ENCODE peak calls at places on chromosomes 16 and 17, in nine cellular contexts. One of them, this sample, is unnamed. For H3K4me1, the result is how much of the 10 kb centered on the place peaks cover.

GRCh38 chr16:9055661-9056060 is 35.8 kb upstream of the HAPSTR1 start:
- DNase-seq in Karpas-422: no peak
- DNase-seq in PC-3: no peak
- DNase-seq in thyroid gland: no peak
- DNase-seq in thoracic aorta: no peak
- DNase-seq in IMR-90: peak
- DNase-seq in gastrocnemius medialis: no peak
- DNase-seq in effector memory CD4-positive, alpha-beta T cell: no peak
- DNase-seq in CD8-positive, alpha-beta memory T cell: no peak
- DNase-seq in this sample: no peak

GRCh38 chr16:56272495-56272894 is 81.2 kb downstream of the GNAO1 start:
- DNase-seq in thyroid gland: no peak
- DNase-seq in CD8-positive, alpha-beta memory T cell: no peak
- DNase-seq in thoracic aorta: no peak
- DNase-seq in IMR-90: no peak
- DNase-seq in gastrocnemius medialis: no peak
- DNase-seq in Karpas-422: no peak
- DNase-seq in effector memory CD4-positive, alpha-beta T cell: no peak
- DNase-seq in PC-3: no peak
- DNase-seq in this sample: no peak

GRCh38 chr17:75078097-75079022 is 9.4 kb upstream of the SLC16A5 start:
- DNase-seq in thyroid gland: no peak
- DNase-seq in thoracic aorta: no peak
- DNase-seq in PC-3: peak
- DNase-seq in gastrocnemius medialis: no peak
- DNase-seq in Karpas-422: no peak
- DNase-seq in CD8-positive, alpha-beta memory T cell: no peak
- DNase-seq in effector memory CD4-positive, alpha-beta T cell: no peak
- DNase-seq in IMR-90: peak
- DNase-seq in this sample: no peak

GRCh38 chr16:3638916-3639644 is 15.4 kb upstream of the DNASE1 start:
- DNase-seq in IMR-90: no peak
- DNase-seq in thyroid gland: no peak
- DNase-seq in gastrocnemius medialis: no peak
- DNase-seq in CD8-positive, alpha-beta memory T cell: no peak
- DNase-seq in Karpas-422: no peak
- DNase-seq in effector memory CD4-positive, alpha-beta T cell: no peak
- DNase-seq in thoracic aorta: no peak
- DNase-seq in PC-3: no peak
- DNase-seq in this sample: no peak

GRCh38 chr17:63578027-63578768 is 22.5 kb upstream of the TACO1 start:
- DNase-seq in thyroid gland: no peak
- DNase-seq in Karpas-422: no peak
- DNase-seq in effector memory CD4-positive, alpha-beta T cell: no peak
- DNase-seq in thoracic aorta: no peak
- DNase-seq in PC-3: no peak
- DNase-seq in gastrocnemius medialis: no peak
- DNase-seq in IMR-90: no peak
- DNase-seq in CD8-positive, alpha-beta memory T cell: no peak
- DNase-seq in this sample: no peak

GRCh38 chr16:80852261-80852872 is 48.0 kb upstream of the CDYL2 start:
- DNase-seq in IMR-90: peak
- DNase-seq in effector memory CD4-positive, alpha-beta T cell: no peak
- DNase-seq in PC-3: peak
- DNase-seq in thoracic aorta: no peak
- DNase-seq in Karpas-422: peak
- DNase-seq in thyroid gland: no peak
- DNase-seq in gastrocnemius medialis: no peak
- DNase-seq in CD8-positive, alpha-beta memory T cell: no peak
- DNase-seq in this sample: peak

GRCh38 chr17:38868095-38868967 is 1.5 kb upstream of the LASP1 start:
- DNase-seq in effector memory CD4-positive, alpha-beta T cell: no peak
- DNase-seq in IMR-90: peak
- DNase-seq in thoracic aorta: no peak
- DNase-seq in CD8-positive, alpha-beta memory T cell: no peak
- DNase-seq in Karpas-422: peak
- DNase-seq in PC-3: no peak
- DNase-seq in thyroid gland: peak
- DNase-seq in gastrocnemius medialis: peak
- DNase-seq in this sample: no peak

GRCh38 chr17:67272312-67273050 is 27.5 kb upstream of the HELZ start:
- DNase-seq in thyroid gland: no peak
- DNase-seq in CD8-positive, alpha-beta memory T cell: no peak
- DNase-seq in Karpas-422: peak
- DNase-seq in IMR-90: no peak
- DNase-seq in PC-3: no peak
- DNase-seq in gastrocnemius medialis: no peak
- DNase-seq in effector memory CD4-positive, alpha-beta T cell: no peak
- DNase-seq in thoracic aorta: no peak
- DNase-seq in this sample: no peak

GRCh38 chr16:53743149-53743566 is 39.2 kb downstream of the FTO start:
- DNase-seq in thoracic aorta: no peak
- DNase-seq in thyroid gland: peak
- DNase-seq in PC-3: peak
- DNase-seq in effector memory CD4-positive, alpha-beta T cell: no peak
- DNase-seq in gastrocnemius medialis: no peak
- DNase-seq in IMR-90: peak
- DNase-seq in CD8-positive, alpha-beta memory T cell: no peak
- DNase-seq in Karpas-422: peak
- DNase-seq in this sample: no peak

GRCh38 chr16:35745191-35745590 is 2285.8 kb downstream of the TP53TG3F start:
- DNase-seq in IMR-90: no peak
- DNase-seq in gastrocnemius medialis: no peak
- DNase-seq in thyroid gland: no peak
- DNase-seq in PC-3: no peak
- DNase-seq in Karpas-422: no peak
- DNase-seq in CD8-positive, alpha-beta memory T cell: no peak
- DNase-seq in effector memory CD4-positive, alpha-beta T cell: no peak
- DNase-seq in thoracic aorta: no peak
- DNase-seq in this sample: no peak

GRCh38 chr17:83053021-83053778 is 26.2 kb upstream of the METRNL start:
- DNase-seq in thyroid gland: no peak
- DNase-seq in CD8-positive, alpha-beta memory T cell: no peak
- DNase-seq in PC-3: no peak
- DNase-seq in IMR-90: peak
- DNase-seq in thoracic aorta: no peak
- DNase-seq in effector memory CD4-positive, alpha-beta T cell: no peak
- DNase-seq in Karpas-422: no peak
- DNase-seq in gastrocnemius medialis: no peak
- DNase-seq in this sample: no peak

DNA sequence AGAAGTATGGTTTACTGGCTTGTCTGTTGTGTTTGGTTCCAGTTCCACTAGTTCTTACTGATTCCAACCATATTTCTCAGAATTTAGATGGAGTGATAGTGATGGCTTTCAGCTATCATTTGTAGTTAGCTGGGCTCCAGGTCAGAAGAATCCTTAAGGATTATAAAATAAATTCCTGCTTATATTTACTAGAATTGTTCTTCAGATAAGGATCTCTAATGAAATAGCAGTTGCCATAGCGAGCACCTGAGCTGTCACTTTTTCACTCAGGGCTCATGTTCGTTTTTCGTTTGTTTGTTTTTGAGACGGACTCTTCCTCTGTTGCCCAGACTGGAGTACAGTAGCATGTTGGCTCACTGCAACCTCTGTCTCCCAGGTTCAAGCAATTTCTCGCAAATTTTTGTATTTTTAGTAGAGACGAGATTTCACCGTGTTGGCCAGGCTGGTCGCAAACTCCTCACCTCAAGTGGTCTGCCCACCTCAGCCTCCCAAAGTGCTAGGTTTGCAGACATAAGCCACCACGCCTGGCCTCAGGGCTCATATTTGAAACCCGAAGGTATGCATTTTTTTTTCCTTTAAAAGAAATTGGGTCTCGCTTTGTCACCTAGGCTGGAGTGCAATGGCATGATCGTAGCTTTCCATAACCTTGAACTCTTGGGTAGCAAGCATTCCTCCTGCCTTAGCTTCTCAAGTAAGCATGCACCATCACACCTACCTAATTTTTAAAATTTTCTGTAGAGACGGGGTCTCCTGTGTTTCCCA is 42.9 kb downstream of the PAFAH1B1 start:
- DNase-seq in CD8-positive, alpha-beta memory T cell: no peak
- DNase-seq in effector memory CD4-positive, alpha-beta T cell: no peak
- DNase-seq in thoracic aorta: no peak
- DNase-seq in IMR-90: no peak
- DNase-seq in Karpas-422: no peak
- DNase-seq in thyroid gland: no peak
- DNase-seq in gastrocnemius medialis: no peak
- DNase-seq in PC-3: no peak
- DNase-seq in this sample: no peak
- H3K27ac ChIP-seq in CD8-positive, alpha-beta memory T cell: no peak
- H3K27ac ChIP-seq in effector memory CD4-positive, alpha-beta T cell: no peak
- H3K27ac ChIP-seq in thoracic aorta: no peak
- H3K27ac ChIP-seq in IMR-90: no peak
- H3K27ac ChIP-seq in Karpas-422: no peak
- H3K27ac ChIP-seq in thyroid gland: no peak
- H3K27ac ChIP-seq in gastrocnemius medialis: peak
- H3K27ac ChIP-seq in PC-3: no peak
- H3K27ac ChIP-seq in this sample: no peak

DNA sequence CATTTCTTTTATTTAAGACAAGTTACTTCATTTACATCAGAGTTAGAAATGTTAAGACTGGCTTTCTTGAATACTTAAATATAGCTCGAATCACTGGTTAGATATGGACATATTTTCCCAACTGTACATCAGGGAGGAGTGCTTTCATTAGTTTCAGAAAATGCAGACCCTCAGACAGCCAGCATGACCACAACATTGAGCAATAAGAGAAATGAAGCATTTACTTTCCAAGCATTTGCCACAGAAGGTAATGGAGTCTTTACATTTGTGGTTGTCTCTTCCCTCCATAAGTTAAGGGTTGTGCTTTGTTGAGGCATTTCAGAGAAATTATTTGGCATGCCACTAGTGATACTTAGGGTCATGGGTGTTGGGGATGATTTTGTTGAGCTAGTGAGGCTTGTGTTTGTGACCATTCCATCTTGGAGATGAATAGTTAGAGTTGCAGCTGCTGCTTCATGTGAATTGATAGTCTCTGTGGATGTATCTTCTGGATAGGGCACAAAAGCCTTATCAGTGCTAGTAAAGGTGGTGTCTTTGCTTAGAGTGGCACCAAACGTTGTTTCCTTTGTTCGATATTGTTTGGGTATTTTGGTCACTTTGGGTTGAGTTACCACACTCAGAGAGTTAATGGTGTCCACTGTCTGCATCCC is 2.1 kb downstream of the OMG start:
- DNase-seq in CD8-positive, alpha-beta memory T cell: no peak
- DNase-seq in effector memory CD4-positive, alpha-beta T cell: no peak
- DNase-seq in thoracic aorta: no peak
- DNase-seq in gastrocnemius medialis: no peak
- DNase-seq in PC-3: no peak
- DNase-seq in thyroid gland: no peak
- DNase-seq in IMR-90: no peak
- DNase-seq in Karpas-422: no peak
- DNase-seq in this sample: no peak
- H3K4me1 ChIP-seq in CD8-positive, alpha-beta memory T cell: under half
- H3K4me1 ChIP-seq in effector memory CD4-positive, alpha-beta T cell: under half
- H3K4me1 ChIP-seq in thoracic aorta: under half
- H3K4me1 ChIP-seq in gastrocnemius medialis: under half
- H3K4me1 ChIP-seq in PC-3: under half
- H3K4me1 ChIP-seq in thyroid gland: under half
- H3K4me1 ChIP-seq in IMR-90: under half
- H3K4me1 ChIP-seq in Karpas-422: under half
- H3K4me1 ChIP-seq in this sample: under half

DNA sequence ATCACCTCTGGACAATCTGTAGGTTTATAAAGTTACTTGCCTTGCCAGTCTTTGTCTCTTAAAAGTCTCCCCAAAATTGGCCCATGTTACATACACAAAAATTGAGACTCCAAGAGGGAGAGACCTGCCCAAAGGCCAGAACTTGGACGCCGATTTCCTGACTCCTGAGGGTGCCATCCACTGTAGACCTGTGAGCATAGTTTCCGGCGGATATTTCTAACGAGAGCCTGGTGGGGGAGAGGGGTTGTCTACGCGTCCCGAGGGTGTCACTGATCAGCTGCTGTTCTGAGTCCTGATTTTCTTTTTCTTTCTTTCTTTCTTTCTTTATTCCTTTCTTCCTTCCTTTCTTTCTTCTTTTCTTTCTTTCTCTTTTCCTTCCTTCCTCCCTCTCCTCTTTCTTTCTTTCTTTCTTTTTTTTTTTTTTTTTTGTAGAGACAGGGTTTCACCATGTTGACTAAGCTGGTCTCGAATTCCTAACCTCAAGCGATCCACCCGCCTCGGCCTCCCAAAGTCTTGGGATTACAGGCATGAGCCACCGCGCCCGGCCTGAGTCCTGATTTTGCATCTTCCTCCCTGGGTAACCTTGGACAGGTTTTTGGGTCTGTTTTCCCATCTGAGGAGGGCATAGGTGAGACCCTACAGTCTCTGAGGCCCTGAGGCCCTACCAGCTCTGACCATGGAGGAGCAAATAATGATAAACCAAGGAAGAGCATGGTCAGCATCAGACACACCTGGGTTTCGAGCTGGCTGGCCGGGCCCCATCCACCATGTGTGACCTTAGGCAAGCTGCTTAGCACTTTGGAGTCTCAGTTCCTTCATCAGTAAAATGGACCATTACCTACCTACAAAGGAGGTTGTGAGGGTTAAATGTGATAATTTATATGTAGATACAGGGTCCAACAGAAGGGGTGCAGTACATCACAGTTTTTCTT is 959 bp upstream of the NCBP3 start:
- DNase-seq in thoracic aorta: no peak
- DNase-seq in PC-3: no peak
- DNase-seq in Karpas-422: no peak
- DNase-seq in IMR-90: no peak
- DNase-seq in CD8-positive, alpha-beta memory T cell: no peak
- DNase-seq in gastrocnemius medialis: no peak
- DNase-seq in thyroid gland: no peak
- DNase-seq in effector memory CD4-positive, alpha-beta T cell: no peak
- DNase-seq in this sample: no peak
- H3K27ac ChIP-seq in thoracic aorta: no peak
- H3K27ac ChIP-seq in PC-3: no peak
- H3K27ac ChIP-seq in Karpas-422: no peak
- H3K27ac ChIP-seq in IMR-90: no peak
- H3K27ac ChIP-seq in CD8-positive, alpha-beta memory T cell: no peak
- H3K27ac ChIP-seq in gastrocnemius medialis: no peak
- H3K27ac ChIP-seq in thyroid gland: no peak
- H3K27ac ChIP-seq in effector memory CD4-positive, alpha-beta T cell: no peak
- H3K27ac ChIP-seq in this sample: no peak

GRCh38 chr16:25912321-25912720 is 220.6 kb downstream of the HS3ST4 start:
- DNase-seq in gastrocnemius medialis: no peak
- DNase-seq in thoracic aorta: no peak
- DNase-seq in IMR-90: no peak
- DNase-seq in effector memory CD4-positive, alpha-beta T cell: no peak
- DNase-seq in thyroid gland: no peak
- DNase-seq in CD8-positive, alpha-beta memory T cell: no peak
- DNase-seq in Karpas-422: no peak
- DNase-seq in PC-3: no peak
- DNase-seq in this sample: no peak

GRCh38 chr16:25916091-25916490 is 224.3 kb downstream of the HS3ST4 start:
- DNase-seq in Karpas-422: no peak
- DNase-seq in gastrocnemius medialis: no peak
- DNase-seq in thyroid gland: no peak
- DNase-seq in PC-3: no peak
- DNase-seq in thoracic aorta: no peak
- DNase-seq in IMR-90: no peak
- DNase-seq in effector memory CD4-positive, alpha-beta T cell: no peak
- DNase-seq in CD8-positive, alpha-beta memory T cell: no peak
- DNase-seq in this sample: no peak

GRCh38 chr16:25914357-25914962 is 222.7 kb downstream of the HS3ST4 start:
- DNase-seq in gastrocnemius medialis: no peak
- DNase-seq in effector memory CD4-positive, alpha-beta T cell: no peak
- DNase-seq in PC-3: no peak
- DNase-seq in thyroid gland: no peak
- DNase-seq in CD8-positive, alpha-beta memory T cell: no peak
- DNase-seq in Karpas-422: no peak
- DNase-seq in thoracic aorta: no peak
- DNase-seq in IMR-90: no peak
- DNase-seq in this sample: no peak
- H3K4me1 ChIP-seq in gastrocnemius medialis: under half
- H3K4me1 ChIP-seq in effector memory CD4-positive, alpha-beta T cell: under half
- H3K4me1 ChIP-seq in PC-3: under half
- H3K4me1 ChIP-seq in thyroid gland: under half
- H3K4me1 ChIP-seq in CD8-positive, alpha-beta memory T cell: under half
- H3K4me1 ChIP-seq in Karpas-422: under half
- H3K4me1 ChIP-seq in thoracic aorta: under half
- H3K4me1 ChIP-seq in IMR-90: under half
- H3K4me1 ChIP-seq in this sample: under half

This sample was measured in iPS DF 6.9.